ENCODE peak calls at places on chromosome 4, in nine cellular contexts. H is suprapubic skin, U is astrocyte of the spinal cord, X is lower leg skin, Q is GM12865, S is brain microvascular endothelial cell, V is right lobe of liver, L is prostate gland, Z is AG04450. D is an unnamed sample.

GRCh38 chr4:124945422-124945821 is 232.9 kb upstream of the ANKRD50 start:
- DNase-seq in H (no peak), U (no peak), X (no peak), Q (peak), S (no peak), V (no peak), L (no peak), Z (no peak), D (no peak)

GRCh38 chr4:39205000-39205399 is 22.7 kb downstream of the WDR19 start:
- DNase-seq in H (no peak), U (no peak), X (no peak), Q (no peak), S (no peak), V (no peak), L (no peak), Z (no peak), D (no peak)

GRCh38 chr4:41750624-41751324 is 2.2 kb upstream of the PHOX2B start:
- DNase-seq in H (no peak), U (no peak), X (no peak), Q (no peak), S (no peak), V (no peak), L (no peak), Z (no peak), D (no peak)

GRCh38 chr4:8665406-8666360 is 73.1 kb downstream of the CPZ start:
- DNase-seq in H (no peak), U (no peak), X (no peak), Q (no peak), S (no peak), V (no peak), L (no peak), Z (no peak), D (no peak)

GRCh38 chr4:161642708-161643107 is 521.1 kb downstream of the FSTL5 start:
- DNase-seq in H (no peak), U (peak), X (no peak), Q (no peak), S (no peak), V (no peak), L (no peak), Z (no peak), D (no peak)

GRCh38 chr4:19774690-19775256 is 476.9 kb upstream of the SLIT2 start:
- DNase-seq in H (no peak), U (peak), X (no peak), Q (no peak), S (peak), V (no peak), L (no peak), Z (no peak), D (no peak)

GRCh38 chr4:24067781-24068193 is 177.9 kb upstream of the PPARGC1A start:
- DNase-seq in H (no peak), U (peak), X (no peak), Q (no peak), S (peak), V (no peak), L (no peak), Z (peak), D (peak)

GRCh38 chr4:184994623-184995010 is 23.7 kb upstream of the HELT start:
- DNase-seq in H (peak), U (no peak), X (no peak), Q (no peak), S (no peak), V (peak), L (no peak), Z (no peak), D (no peak)

GRCh38 chr4:53914313-53915016 is 149.9 kb downstream of the CHIC2 start:
- DNase-seq in H (no peak), U (peak), X (no peak), Q (no peak), S (peak), V (no peak), L (no peak), Z (no peak), D (no peak)

GRCh38 chr4:88765729-88766128 is 68.1 kb upstream of the NAP1L5 start:
- DNase-seq in H (no peak), U (peak), X (no peak), Q (no peak), S (peak), V (no peak), L (peak), Z (no peak), D (peak)

DNA sequence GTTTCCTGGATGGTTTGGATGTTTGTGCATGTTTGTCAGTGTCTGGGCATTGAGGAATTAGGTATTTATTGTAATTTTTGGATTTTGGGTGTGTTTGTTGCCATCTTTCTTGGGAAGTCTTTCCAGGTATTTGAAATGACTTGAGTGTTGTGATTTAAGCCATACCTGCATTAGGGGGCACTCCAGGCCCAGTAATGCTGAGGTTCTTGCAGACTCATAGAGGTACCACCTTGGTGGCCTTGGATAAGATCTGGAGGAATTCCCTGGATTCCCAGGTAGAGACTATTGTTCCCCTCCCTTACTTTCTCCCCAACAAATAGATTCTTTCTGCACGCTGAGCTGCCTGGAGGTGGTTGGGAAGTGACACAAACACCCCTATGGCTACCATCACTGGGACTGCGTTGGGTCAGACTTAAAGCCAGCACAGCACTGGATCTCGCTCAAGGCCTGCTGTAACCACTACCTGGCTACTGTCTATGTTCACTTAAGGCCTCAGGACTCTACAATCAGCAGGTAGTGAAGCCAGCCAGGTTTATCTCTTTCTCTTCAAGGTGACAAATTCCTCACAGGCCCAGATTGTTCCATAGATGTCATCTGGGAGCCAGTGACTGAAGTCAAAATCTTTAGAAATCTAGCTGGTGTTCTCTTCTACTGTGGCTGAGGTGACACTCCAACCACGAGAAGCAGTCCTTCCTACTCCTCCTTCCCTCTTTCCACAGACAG is 643.6 kb downstream of the PDHA2 start:
- DNase-seq in H (no peak), U (no peak), X (no peak), Q (no peak), S (no peak), V (no peak), L (no peak), Z (no peak), D (no peak)
- TF ChIP-seq CTCF in H (no peak), U (peak), X (no peak), Q (no peak), S (peak), V (no peak), L (no peak), Z (no peak), D (no peak)

GRCh38 chr4:36273276-36273675 is 8.1 kb upstream of the DTHD1 start:
- DNase-seq in H (no peak), U (no peak), X (no peak), Q (no peak), S (no peak), V (no peak), L (no peak), Z (no peak), D (no peak)
- H3K4me3 ChIP-seq in H (no peak), U (no peak), X (no peak), Q (no peak), S (no peak), V (no peak), L (no peak), Z (no peak), D (no peak)

GRCh38 chr4:82604522-82604921 is 42.7 kb upstream of the TMEM150C start:
- DNase-seq in H (no peak), U (no peak), X (no peak), Q (no peak), S (no peak), V (no peak), L (no peak), Z (no peak), D (no peak)

GRCh38 chr4:82593416-82593815 is 31.6 kb upstream of the TMEM150C start:
- DNase-seq in H (no peak), U (no peak), X (no peak), Q (no peak), S (no peak), V (no peak), L (no peak), Z (no peak), D (no peak)

GRCh38 chr4:82601242-82602015 is 39.6 kb upstream of the TMEM150C start:
- DNase-seq in H (no peak), U (no peak), X (no peak), Q (no peak), S (no peak), V (no peak), L (no peak), Z (no peak), D (no peak)

GRCh38 chr4:82594466-82594865 is 32.7 kb upstream of the TMEM150C start:
- DNase-seq in H (no peak), U (no peak), X (no peak), Q (no peak), S (no peak), V (no peak), L (no peak), Z (no peak), D (no peak)

DNA sequence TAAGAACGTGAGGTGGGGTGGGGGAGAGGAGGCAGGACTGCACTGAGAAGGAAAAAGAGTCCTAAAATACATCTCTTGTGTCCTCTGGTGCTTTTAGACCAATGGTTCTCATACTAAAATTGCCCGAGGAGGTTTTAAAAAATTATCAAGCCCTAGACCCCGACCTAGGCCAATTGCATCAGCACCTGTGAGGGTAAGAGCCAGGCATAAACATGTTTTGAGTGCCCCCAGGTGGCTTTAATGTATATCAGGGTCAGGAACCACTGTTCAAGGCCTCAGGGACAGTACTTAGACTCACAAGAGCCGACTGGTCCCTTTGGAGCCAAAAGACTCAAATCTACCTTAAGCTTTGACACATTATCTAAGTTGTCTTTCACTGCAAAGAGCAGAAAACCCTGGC is 37.5 kb upstream of the TMEM150C start:
- DNase-seq in H (no peak), U (no peak), X (no peak), Q (peak), S (no peak), V (no peak), L (no peak), Z (no peak), D (no peak)
- TF ChIP-seq CTCF in H (no peak), U (no peak), X (no peak), Q (no peak), S (no peak), V (peak), L (no peak), Z (no peak), D (no peak)

GRCh38 chr4:85475631-85476233 is 782 bp downstream of the ARHGAP24 start:
- DNase-seq in H (no peak), U (peak), X (no peak), Q (no peak), S (no peak), V (no peak), L (no peak), Z (no peak), D (no peak)

GRCh38 chr4:85477538-85477937 is 2.6 kb downstream of the ARHGAP24 start:
- DNase-seq in H (no peak), U (no peak), X (no peak), Q (peak), S (no peak), V (no peak), L (no peak), Z (no peak), D (no peak)

GRCh38 chr4:85478576-85478975 is 3.6 kb downstream of the ARHGAP24 start:
- DNase-seq in H (no peak), U (no peak), X (no peak), Q (no peak), S (no peak), V (no peak), L (no peak), Z (no peak), D (no peak)

GRCh38 chr4:85474818-85475630 is at the start of gene ARHGAP24:
- DNase-seq in H (peak), U (peak), X (peak), Q (peak), S (peak), V (peak), L (peak), Z (peak), D (peak)

GRCh38 chr4:85474356-85474755 is 594 bp upstream of the ARHGAP24 start:
- DNase-seq in H (no peak), U (peak), X (no peak), Q (peak), S (no peak), V (no peak), L (no peak), Z (no peak), D (no peak)
- H3K4me3 ChIP-seq in H (peak), U (no peak), X (no peak), Q (peak), S (peak), V (no peak), L (peak), Z (peak), D (peak)

GRCh38 chr4:6334203-6334887 is 64.7 kb downstream of the WFS1 start:
- DNase-seq in H (no peak), U (no peak), X (no peak), Q (no peak), S (no peak), V (no peak), L (no peak), Z (no peak), D (no peak)
- TF ChIP-seq CTCF in H (no peak), U (no peak), X (no peak), Q (no peak), S (no peak), V (no peak), L (no peak), Z (no peak), D (no peak)

DNA sequence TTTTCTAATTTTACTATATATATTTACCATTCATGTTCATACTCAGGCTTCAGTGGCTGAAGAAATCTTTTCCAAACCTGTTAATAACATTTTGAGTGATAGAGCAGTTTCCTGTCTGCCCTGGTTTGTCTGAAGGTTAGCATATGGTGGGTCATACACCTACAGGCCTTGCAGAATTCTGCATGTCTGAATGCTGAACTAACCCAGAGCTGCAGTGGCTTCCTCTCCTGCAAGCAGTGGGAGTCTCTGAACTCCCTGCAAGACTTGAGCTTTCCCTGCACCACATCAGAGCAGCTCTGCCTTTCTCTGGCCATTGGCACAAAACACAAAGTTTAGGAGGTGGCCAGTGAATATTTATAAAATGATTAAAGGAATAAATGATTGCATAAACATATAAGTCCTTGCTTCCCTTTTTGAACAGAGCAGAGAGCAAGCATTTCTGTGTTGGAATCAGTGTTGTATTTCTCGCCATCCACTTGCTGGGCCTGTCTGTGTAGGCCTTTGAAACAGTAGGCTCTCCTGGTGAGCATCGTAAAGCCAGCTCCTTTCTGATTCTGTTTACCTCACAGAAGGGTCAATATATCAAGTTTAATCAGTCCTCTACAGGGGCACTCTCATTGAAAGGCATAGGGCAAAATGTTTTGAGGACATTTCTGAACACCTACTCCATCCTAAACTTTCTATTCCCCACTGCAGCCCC is 15.0 kb upstream of the UNC5C start:
- DNase-seq in H (no peak), U (no peak), X (no peak), Q (no peak), S (no peak), V (no peak), L (no peak), Z (no peak), D (no peak)
- H3K4me3 ChIP-seq in H (no peak), U (no peak), X (no peak), Q (no peak), S (no peak), V (no peak), L (no peak), Z (no peak), D (no peak)

GRCh38 chr4:37867102-37867501 is 23.8 kb upstream of the TBC1D1 start:
- DNase-seq in H (no peak), U (no peak), X (no peak), Q (no peak), S (no peak), V (no peak), L (no peak), Z (no peak), D (no peak)
- TF ChIP-seq CTCF in H (no peak), U (no peak), X (no peak), Q (no peak), S (no peak), V (no peak), L (no peak), Z (no peak), D (no peak)

DNA sequence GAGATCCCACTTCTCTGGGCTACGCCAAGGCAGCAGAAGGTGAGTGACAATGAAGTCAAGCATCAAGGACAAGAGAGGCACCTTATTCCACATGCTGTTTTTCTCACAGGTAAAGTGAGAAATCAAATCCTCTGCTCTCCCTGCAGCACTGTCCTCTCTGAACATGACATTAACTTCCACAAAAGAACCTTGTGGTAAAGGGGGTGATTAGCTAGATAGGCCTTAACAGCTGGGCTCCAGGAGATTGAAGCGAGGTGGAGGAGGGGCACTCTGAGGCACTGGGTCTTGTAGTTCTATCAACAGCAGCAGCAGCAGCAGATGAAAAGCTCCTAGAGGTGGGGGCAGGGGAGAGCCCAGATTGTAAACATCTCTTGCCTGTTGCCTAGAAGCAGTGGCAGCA is 96.8 kb upstream of the CXXC4 start:
- DNase-seq in H (no peak), U (no peak), X (no peak), Q (no peak), S (no peak), V (no peak), L (no peak), Z (no peak), D (no peak)
- H3K4me3 ChIP-seq in H (no peak), U (no peak), X (no peak), Q (no peak), S (no peak), V (no peak), L (no peak), Z (no peak), D (no peak)